ENCODE peak calls at places on chromosome 13, in seven cellular contexts. D is transverse colon; L is naive thymus-derived CD8-positive, alpha-beta T cell; J is small intestine; T is nucleus accumbens; X is ELF-1; B is stimulated activated CD8-positive, alpha-beta memory T cell treated with anti-CD3 and anti-CD28 coated beads, Interleukin-15, amount 100 ng/mL, for 4 hours. R is an unnamed sample.

GRCh38 chr13:99265823-99266426 is 7.7 kb upstream of the GPR18 start:
- DNase-seq in D (no peak), L (no peak), J (peak), T (no peak), X (no peak), B (no peak), R (no peak)

GRCh38 chr13:49585220-49586157 is at the start of gene RCBTB1:
- DNase-seq in D (peak), L (peak), J (peak), T (peak), X (peak), B (peak), R (peak)

GRCh38 chr13:37011788-37012187 is 11.2 kb downstream of the EXOSC8 start:
- DNase-seq in D (no peak), L (no peak), J (no peak), T (no peak), X (no peak), B (no peak), R (no peak)

GRCh38 chr13:106291006-106291405 is 244.5 kb downstream of the EFNB2 start:
- DNase-seq in D (no peak), L (no peak), J (no peak), T (no peak), X (no peak), B (no peak), R (no peak)

GRCh38 chr13:113452942-113453901 is at the start of gene ADPRHL1:
- DNase-seq in D (no peak), L (no peak), J (no peak), T (no peak), X (no peak), B (no peak), R (no peak)

GRCh38 chr13:65912516-65912915 is 1317.6 kb downstream of the PCDH9 start:
- DNase-seq in D (no peak), L (no peak), J (no peak), T (no peak), X (no peak), B (no peak), R (no peak)

GRCh38 chr13:76921516-76921915 is 26.8 kb upstream of the ACOD1 start:
- DNase-seq in D (no peak), L (no peak), J (no peak), T (no peak), X (no peak), B (no peak), R (no peak)

GRCh38 chr13:20441879-20442278 is 83.8 kb downstream of the CRYL1 start:
- DNase-seq in D (no peak), L (no peak), J (no peak), T (no peak), X (no peak), B (no peak), R (no peak)

GRCh38 chr13:23440821-23441608 is 7.5 kb upstream of the SACS start:
- DNase-seq in D (no peak), L (no peak), J (no peak), T (no peak), X (no peak), B (no peak), R (no peak)

GRCh38 chr13:29955137-29955650 is 104.8 kb upstream of the UBL3 start:
- DNase-seq in D (no peak), L (no peak), J (no peak), T (no peak), X (no peak), B (no peak), R (no peak)

GRCh38 chr13:63337041-63337440 is 1921.4 kb upstream of the PCDH20 start:
- DNase-seq in D (no peak), L (no peak), J (no peak), T (no peak), X (no peak), B (no peak), R (no peak)

GRCh38 chr13:37141011-37141410 is 35.5 kb upstream of the CSNK1A1L start:
- DNase-seq in D (no peak), L (no peak), J (no peak), T (no peak), X (no peak), B (no peak), R (no peak)

GRCh38 chr13:114141261-114141996 is 9.0 kb upstream of the RASA3 start:
- DNase-seq in D (no peak), L (no peak), J (no peak), T (no peak), X (no peak), B (no peak), R (no peak)

GRCh38 chr13:102376314-102376713 is 25.5 kb downstream of the FGF14 start:
- DNase-seq in D (no peak), L (no peak), J (no peak), T (no peak), X (no peak), B (no peak), R (no peak)

GRCh38 chr13:43905435-43906031 is 25.8 kb downstream of the LACC1 start:
- DNase-seq in D (no peak), L (no peak), J (peak), T (no peak), X (no peak), B (no peak), R (peak)

R was measured in body of pancreas.